ENCODE peak calls at places on chromosome 10, in eight cellular contexts. M is adipocyte, Y is mammary epithelial cell, A is H1, H is kidney, N is IMR-90, R is H9, V is HCT116. L is an unnamed sample.

GRCh38 chr10:47276576-47277351 is 23.2 kb upstream of the GDF10 start:
- DNase-seq in M (no peak), Y (no peak), A (no peak), H (no peak), N (no peak), R (no peak), V (no peak), L (no peak)

GRCh38 chr10:117597216-117597615 is 54.7 kb downstream of the EMX2 start:
- DNase-seq in M (no peak), Y (no peak), A (no peak), H (no peak), N (no peak), R (no peak), V (no peak), L (no peak)

GRCh38 chr10:16896993-16897392 is 79.8 kb upstream of the RSU1 start:
- DNase-seq in M (no peak), Y (no peak), A (no peak), H (no peak), N (no peak), R (no peak), V (no peak), L (no peak)

GRCh38 chr10:11560076-11560709 is 51.3 kb downstream of the USP6NL start:
- DNase-seq in M (no peak), Y (no peak), A (no peak), H (no peak), N (peak; percentile 39), R (no peak), V (no peak), L (peak; percentile 28)

GRCh38 chr10:104056619-104057273 is 28.9 kb downstream of the COL17A1 start:
- DNase-seq in M (no peak), Y (no peak), A (no peak), H (no peak), N (no peak), R (peak; percentile 53), V (peak; percentile 40), L (no peak)

GRCh38 chr10:103192451-103193106 is 493 bp downstream of the NT5C2 start:
- DNase-seq in M (peak; percentile 87), Y (peak; percentile 73), A (no peak), H (peak; percentile 94), N (peak; percentile 75), R (peak; percentile 66), V (peak; percentile 55), L (peak; percentile 90)

GRCh38 chr10:131843881-131844284 is 56.9 kb upstream of the PPP2R2D start:
- DNase-seq in M (no peak), Y (no peak), A (no peak), H (no peak), N (no peak), R (peak; percentile 18), V (no peak), L (no peak)

GRCh38 chr10:24483701-24484100 is 240.0 kb downstream of the ARHGAP21 start:
- DNase-seq in M (peak; percentile 56), Y (peak; percentile 99), A (peak; percentile 54), H (peak; percentile 88), N (peak; percentile 28), R (peak; percentile 56), V (peak; percentile 74), L (no peak)

GRCh38 chr10:63267414-63268138 is 134.4 kb downstream of the NRBF2 start:
- DNase-seq in M (peak; percentile 88), Y (peak; percentile 72), A (no peak), H (no peak), N (peak; percentile 94), R (no peak), V (peak; percentile 43), L (peak; percentile 89)

GRCh38 chr10:3981300-3981699 is 196.3 kb upstream of the KLF6 start:
- DNase-seq in M (no peak), Y (no peak), A (no peak), H (no peak), N (no peak), R (no peak), V (no peak), L (no peak)

GRCh38 chr10:68172324-68172723 is 59.6 kb downstream of the ATOH7 start:
- DNase-seq in M (no peak), Y (no peak), A (no peak), H (no peak), N (no peak), R (no peak), V (no peak), L (no peak)

GRCh38 chr10:9992656-9993055 is 1025.0 kb upstream of the CELF2 start:
- DNase-seq in M (no peak), Y (no peak), A (peak; percentile 9), H (no peak), N (no peak), R (peak; percentile 46), V (no peak), L (no peak)

GRCh38 chr10:70331486-70332268 is 47.9 kb upstream of the NPFFR1 start:
- DNase-seq in M (peak; percentile 85), Y (peak; percentile 96), A (no peak), H (peak; percentile 22), N (peak; percentile 93), R (no peak), V (peak; percentile 96), L (peak; percentile 71)

GRCh38 chr10:127855976-127856375 is 36.8 kb downstream of the CLRN3 start:
- DNase-seq in M (no peak), Y (no peak), A (no peak), H (peak; percentile 57), N (no peak), R (no peak), V (no peak), L (no peak)

GRCh38 chr10:97498076-97498840 is at the start of gene MMS19:
- DNase-seq in M (peak; percentile 100), Y (peak; percentile 99), A (peak; percentile 92), H (peak; percentile 100), N (peak; percentile 97), R (peak; percentile 98), V (peak; percentile 92), L (peak; percentile 99)

GRCh38 chr10:124091646-124092269 is 1.6 kb downstream of the CHST15 start:
- DNase-seq in M (peak; percentile 67), Y (peak; percentile 41), A (no peak), H (peak; percentile 86), N (no peak), R (peak; percentile 64), V (no peak), L (peak; percentile 38)

GRCh38 chr10:61452229-61452651 is 941 bp downstream of the TMEM26 start:
- DNase-seq in M (no peak), Y (no peak), A (no peak), H (no peak), N (no peak), R (peak; percentile 70), V (no peak), L (no peak)

GRCh38 chr10:64880546-64880945 is 1359.3 kb downstream of the REEP3 start:
- DNase-seq in M (no peak), Y (no peak), A (no peak), H (no peak), N (no peak), R (no peak), V (no peak), L (no peak)

GRCh38 chr10:33273295-33274002 is 61.0 kb downstream of the NRP1 start:
- DNase-seq in M (peak; percentile 96), Y (peak; percentile 95), A (no peak), H (peak; percentile 92), N (peak; percentile 96), R (peak; percentile 33), V (no peak), L (peak; percentile 93)

DNA sequence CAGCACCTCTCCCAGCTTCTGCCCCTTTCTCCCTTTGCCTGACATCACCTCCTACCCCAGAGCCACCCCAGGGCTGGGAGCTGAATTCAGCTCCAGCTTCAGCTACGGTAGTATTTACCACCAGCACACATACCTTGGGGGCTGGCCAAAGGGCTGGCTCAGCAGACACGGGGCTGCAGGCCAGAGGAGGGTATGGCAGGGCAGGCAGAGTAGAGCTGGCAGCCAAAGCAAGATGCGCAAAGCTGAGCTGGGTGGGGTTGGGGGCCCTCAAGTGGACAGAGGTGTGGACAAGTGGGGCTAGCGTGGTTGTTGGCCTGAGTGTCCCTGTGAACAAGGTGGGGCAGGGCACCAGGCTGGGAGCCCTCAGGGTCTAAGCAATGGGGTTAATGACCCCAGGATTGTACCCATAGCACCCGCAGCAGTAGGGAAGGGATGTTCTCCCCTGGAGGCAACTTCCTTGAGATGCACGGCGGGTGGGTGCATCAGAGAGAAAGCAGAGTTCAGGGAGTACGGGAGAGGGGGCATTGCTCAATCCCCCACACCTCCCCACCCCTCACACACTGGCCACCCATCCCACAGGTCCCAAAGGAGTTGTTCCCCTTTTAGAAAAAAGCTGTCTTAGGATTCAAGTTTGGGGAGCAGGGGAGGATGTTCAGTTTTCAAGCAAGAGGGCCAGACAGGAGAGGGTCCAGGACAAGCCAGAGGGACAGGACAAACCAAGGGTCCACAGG is 8.0 kb downstream of the VSIR start:
- DNase-seq in M (peak; percentile 47), Y (no peak), A (no peak), H (no peak), N (peak; percentile 30), R (no peak), V (no peak), L (no peak)
- H3K4me1 ChIP-seq in M (peaks cover 79% of the 10 kb centered on the region), Y (peaks cover 68% of the 10 kb centered on the region), A (no peaks in the 10 kb centered on the region), H (peaks cover 14% of the 10 kb centered on the region), N (peaks cover 52% of the 10 kb centered on the region), R (no peaks in the 10 kb centered on the region), V (peaks cover 62% of the 10 kb centered on the region), L (peaks cover 34% of the 10 kb centered on the region)

GRCh38 chr10:75226656-75227055 is 9.1 kb downstream of the COMTD1 start:
- DNase-seq in M (no peak), Y (no peak), A (no peak), H (no peak), N (no peak), R (no peak), V (no peak), L (no peak)
- H3K9ac ChIP-seq in M (peak overlapping the region; percentile 80), Y (peak overlapping the region; percentile 29), A (no peak overlapping the region), H (no peak overlapping the region), N (peak overlapping the region; percentile 49), R (no peak overlapping the region), V (no peak overlapping the region), L (no peak overlapping the region)

GRCh38 chr10:305034-305433 is 169.8 kb downstream of the ZMYND11 start:
- DNase-seq in M (no peak), Y (no peak), A (no peak), H (no peak), N (no peak), R (no peak), V (no peak), L (no peak)

GRCh38 chr10:301536-301935 is 166.3 kb downstream of the ZMYND11 start:
- DNase-seq in M (no peak), Y (no peak), A (no peak), H (no peak), N (no peak), R (no peak), V (no peak), L (no peak)

GRCh38 chr10:299969-300368 is 164.7 kb downstream of the ZMYND11 start:
- DNase-seq in M (no peak), Y (no peak), A (no peak), H (no peak), N (no peak), R (no peak), V (no peak), L (no peak)

GRCh38 chr10:298033-298432 is 162.8 kb downstream of the ZMYND11 start:
- DNase-seq in M (no peak), Y (no peak), A (no peak), H (no peak), N (no peak), R (no peak), V (no peak), L (no peak)

GRCh38 chr10:299512-299911 is 164.3 kb downstream of the ZMYND11 start:
- DNase-seq in M (no peak), Y (no peak), A (no peak), H (no peak), N (no peak), R (no peak), V (no peak), L (no peak)
- H3K4me1 ChIP-seq in M (peaks cover 9% of the 10 kb centered on the region), Y (no peaks in the 10 kb centered on the region), A (no peaks in the 10 kb centered on the region), H (no peaks in the 10 kb centered on the region), N (peaks cover 9% of the 10 kb centered on the region), R (no peaks in the 10 kb centered on the region), V (no peaks in the 10 kb centered on the region), L (peaks cover 11% of the 10 kb centered on the region)

GRCh38 chr10:22760025-22760424 is 45.6 kb upstream of the PIP4K2A start:
- DNase-seq in M (no peak), Y (no peak), A (no peak), H (no peak), N (no peak), R (no peak), V (no peak), L (no peak)
- H3K9ac ChIP-seq in M (no peak overlapping the region), Y (no peak overlapping the region), A (no peak overlapping the region), H (no peak overlapping the region), N (no peak overlapping the region), R (no peak overlapping the region), V (no peak overlapping the region), L (no peak overlapping the region)